ENCODE peak calls at places on chromosomes 4 and X, in nine cellular contexts. L, V, I, S, X, W, P, F and O are unnamed samples.

GRCh38 chr4:183249854-183250253 is 70.2 kb downstream of the CLDN22 start:
- DNase-seq in L (peak), V (peak), I (peak), S (no peak), X (no peak), W (no peak), P (no peak), F (no peak), O (peak)

GRCh38 chrX:150012647-150013046 is 74.4 kb upstream of the EOLA2 start:
- DNase-seq in L (no peak), V (no peak), I (no peak), S (no peak), X (no peak), W (no peak), P (no peak), F (no peak), O (no peak)

GRCh38 chrX:150202641-150203248 is 160.4 kb upstream of the MAMLD1 start:
- DNase-seq in L (no peak), V (no peak), I (no peak), S (no peak), X (no peak), W (no peak), P (no peak), F (no peak), O (no peak)

GRCh38 chrX:43817454-43817853 is 64.8 kb downstream of the MAOB start:
- DNase-seq in L (no peak), V (no peak), I (no peak), S (no peak), X (no peak), W (no peak), P (no peak), F (no peak), O (no peak)

GRCh38 chrX:129773649-129774458 is 5.9 kb upstream of the SASH3 start:
- DNase-seq in L (no peak), V (no peak), I (no peak), S (no peak), X (no peak), W (no peak), P (no peak), F (no peak), O (no peak)

GRCh38 chr4:52572936-52573485 is 86.1 kb downstream of the USP46 start:
- DNase-seq in L (peak), V (no peak), I (no peak), S (no peak), X (no peak), W (no peak), P (no peak), F (no peak), O (no peak)

GRCh38 chr4:61177361-61177760 is 22.8 kb upstream of the ADGRL3 start:
- DNase-seq in L (no peak), V (no peak), I (no peak), S (no peak), X (no peak), W (no peak), P (no peak), F (no peak), O (no peak)

GRCh38 chr4:37748546-37748945 is 62.4 kb upstream of the RELL1 start:
- DNase-seq in L (no peak), V (no peak), I (no peak), S (no peak), X (no peak), W (no peak), P (no peak), F (no peak), O (no peak)

GRCh38 chrX:86197815-86198214 is 49.6 kb downstream of the DACH2 start:
- DNase-seq in L (no peak), V (no peak), I (no peak), S (no peak), X (no peak), W (no peak), P (no peak), F (no peak), O (no peak)

GRCh38 chr4:182600093-182600492 is 317.1 kb downstream of the DCTD start:
- DNase-seq in L (no peak), V (no peak), I (no peak), S (no peak), X (no peak), W (no peak), P (no peak), F (no peak), O (no peak)

GRCh38 chr4:20418865-20419451 is 167.3 kb downstream of the SLIT2 start:
- DNase-seq in L (peak), V (peak), I (peak), S (no peak), X (no peak), W (no peak), P (no peak), F (no peak), O (peak)

GRCh38 chrX:46649421-46650260 is 76.1 kb downstream of the CHST7 start:
- DNase-seq in L (peak), V (peak), I (no peak), S (no peak), X (no peak), W (no peak), P (peak), F (no peak), O (no peak)

GRCh38 chr4:40998680-40999358 is 215.5 kb downstream of the APBB2 start:
- DNase-seq in L (no peak), V (peak), I (no peak), S (no peak), X (peak), W (no peak), P (no peak), F (no peak), O (peak)

GRCh38 chr4:3679851-3680311 is 86.3 kb upstream of the ADRA2C start:
- DNase-seq in L (no peak), V (no peak), I (no peak), S (no peak), X (no peak), W (no peak), P (peak), F (no peak), O (no peak)

GRCh38 chr4:67087897-67088296 is 457.4 kb downstream of the CENPC start:
- DNase-seq in L (no peak), V (peak), I (peak), S (no peak), X (no peak), W (no peak), P (no peak), F (no peak), O (peak)

GRCh38 chr4:13329963-13330362 is 154.2 kb downstream of the RAB28 start:
- DNase-seq in L (peak), V (no peak), I (no peak), S (no peak), X (peak), W (no peak), P (no peak), F (no peak), O (peak)

GRCh38 chrX:154490021-154490413 is 412 bp downstream of the SLC10A3 start:
- DNase-seq in L (peak), V (peak), I (peak), S (no peak), X (no peak), W (no peak), P (no peak), F (no peak), O (peak)

GRCh38 chr4:156595041-156595440 is 376.6 kb downstream of the PDGFC start:
- DNase-seq in L (no peak), V (no peak), I (no peak), S (no peak), X (no peak), W (no peak), P (no peak), F (no peak), O (no peak)

GRCh38 chr4:89562715-89563114 is 255.1 kb upstream of the GPRIN3 start:
- DNase-seq in L (no peak), V (no peak), I (no peak), S (no peak), X (no peak), W (no peak), P (no peak), F (no peak), O (no peak)

GRCh38 chr4:55979562-55979961 is 30.8 kb downstream of the CEP135 start:
- DNase-seq in L (no peak), V (peak), I (no peak), S (no peak), X (no peak), W (no peak), P (no peak), F (no peak), O (no peak)

GRCh38 chr4:9924750-9925149 is 96.5 kb downstream of the SLC2A9 start:
- DNase-seq in L (no peak), V (no peak), I (no peak), S (no peak), X (no peak), W (no peak), P (no peak), F (no peak), O (peak)

GRCh38 chrX:42686296-42686695 is 91.7 kb downstream of the PPP1R2C start:
- DNase-seq in L (no peak), V (no peak), I (no peak), S (no peak), X (no peak), W (no peak), P (no peak), F (no peak), O (no peak)

GRCh38 chr4:13541176-13541604 is 3.1 kb downstream of the NKX3-2 start:
- DNase-seq in L (no peak), V (no peak), I (no peak), S (no peak), X (no peak), W (no peak), P (no peak), F (no peak), O (no peak)

GRCh38 chrX:115709039-115709438 is 148.1 kb downstream of the PLS3 start:
- DNase-seq in L (no peak), V (no peak), I (no peak), S (no peak), X (no peak), W (no peak), P (no peak), F (no peak), O (no peak)

GRCh38 chr4:187179086-187180070 is 455.7 kb upstream of the FAT1 start:
- DNase-seq in L (no peak), V (peak), I (no peak), S (no peak), X (no peak), W (no peak), P (no peak), F (no peak), O (no peak)

GRCh38 chr4:140150636-140150885 is 3.4 kb downstream of the MAML3 start:
- DNase-seq in L (no peak), V (no peak), I (peak), S (no peak), X (no peak), W (no peak), P (peak), F (no peak), O (no peak)

GRCh38 chr4:168900080-168900479 is 110.0 kb downstream of the CBR4 start:
- DNase-seq in L (no peak), V (no peak), I (no peak), S (no peak), X (no peak), W (no peak), P (no peak), F (no peak), O (no peak)

GRCh38 chr4:139501531-139502311 is 47.8 kb downstream of the RAB33B start:
- DNase-seq in L (no peak), V (no peak), I (no peak), S (no peak), X (no peak), W (no peak), P (no peak), F (no peak), O (no peak)

GRCh38 chr4:185811509-185812364 is at the start of gene SORBS2:
- DNase-seq in L (peak), V (peak), I (no peak), S (peak), X (no peak), W (no peak), P (peak), F (no peak), O (peak)

GRCh38 chr4:173357939-173358338 is 12.8 kb upstream of the SAP30 start:
- DNase-seq in L (no peak), V (no peak), I (no peak), S (no peak), X (no peak), W (no peak), P (no peak), F (no peak), O (no peak)

GRCh38 chr4:149176019-149176418 is 639.6 kb downstream of the IQCM start:
- DNase-seq in L (no peak), V (peak), I (no peak), S (peak), X (no peak), W (no peak), P (peak), F (no peak), O (peak)

GRCh38 chr4:175435437-175435836 is 376.6 kb downstream of the GPM6A start:
- DNase-seq in L (no peak), V (peak), I (no peak), S (peak), X (no peak), W (no peak), P (no peak), F (no peak), O (no peak)